ENCODE peak calls at places on chromosomes 13 and 19, in six cellular contexts. D is heart left ventricle, Y is upper lobe of left lung, I is NB4, L is HFFc6, M is GM13977. E is an unnamed sample.
A peak's percentile ranks its signal among the peaks of the same experiment; 100 is the strongest.

GRCh38 chr13:73741742-73742141 is 392.5 kb downstream of the KLF12 start:
- DNase-seq in I (no peak), D (no peak), Y (no peak), M (no peak), L (no peak), E (no peak)

GRCh38 chr13:75181906-75182305 is 300.1 kb downstream of the TBC1D4 start:
- DNase-seq in M (no peak), L (peak; percentile 75), D (no peak), Y (no peak), I (no peak), E (no peak)

GRCh38 chr13:35347679-35348205 is 128.7 kb downstream of the MAB21L1 start:
- DNase-seq in I (no peak), L (no peak), Y (no peak), M (no peak), D (no peak), E (no peak)

GRCh38 chr19:45632468-45633196 is 6.6 kb downstream of the EML2 start:
- DNase-seq in M (no peak), Y (peak; percentile 92), L (peak; percentile 91), D (peak; percentile 77), I (peak; percentile 35), E (no peak)

GRCh38 chr19:47176627-47177090 is 46.0 kb downstream of the SAE1 start:
- DNase-seq in M (no peak), D (no peak), Y (no peak), I (peak; percentile 66), L (peak; percentile 89), E (no peak)

GRCh38 chr19:16458391-16459128 is 13.2 kb downstream of the EPS15L1 start:
- DNase-seq in I (no peak), M (no peak), L (no peak), D (no peak), Y (no peak), E (no peak)

GRCh38 chr13:97762141-97762540 is 191.3 kb upstream of the IPO5 start:
- DNase-seq in I (no peak), L (no peak), Y (no peak), M (no peak), D (no peak), E (no peak)

GRCh38 chr19:44903216-44903601 is 2.4 kb upstream of the APOE start:
- DNase-seq in Y (no peak), I (no peak), D (no peak), L (no peak), M (no peak), E (no peak)

GRCh38 chr13:99459101-99459500 is 42.2 kb upstream of the TM9SF2 start:
- DNase-seq in I (no peak), D (no peak), Y (no peak), L (no peak), M (no peak), E (no peak)
- TF ChIP-seq CTCF in I (no peak), D (no peak), Y (no peak), L (no peak), M (no peak), E (no peak)

DNA sequence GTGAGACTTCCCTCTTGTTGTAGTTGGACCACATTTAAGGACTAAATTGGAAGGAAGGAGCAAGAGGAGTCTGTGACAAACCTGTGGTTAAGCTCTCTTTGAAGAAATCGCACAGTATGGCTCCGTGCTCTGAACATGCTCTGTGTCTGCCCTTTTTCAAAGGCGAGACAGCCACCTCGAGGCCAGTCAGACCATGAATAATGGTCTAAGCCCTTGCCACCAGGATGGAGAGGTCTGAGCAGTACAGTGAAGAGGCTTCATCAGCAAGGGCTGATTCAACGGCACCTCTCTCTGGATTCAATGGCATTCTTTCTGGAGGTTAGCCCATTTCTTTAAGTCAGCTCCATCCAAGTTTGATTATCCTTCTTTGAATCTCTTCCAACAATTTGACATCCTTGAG is 30.9 kb downstream of the FAM216B start:
- DNase-seq in I (no peak), L (peak; percentile 67), D (no peak), Y (no peak), M (no peak), E (no peak)
- TF ChIP-seq CTCF in I (no peak), L (peak; percentile 40), D (no peak), Y (no peak), M (peak; percentile 22), E (no peak)

GRCh38 chr13:89925107-89925506 is 1422.4 kb upstream of the MIR17HG start:
- DNase-seq in Y (no peak), L (no peak), D (no peak), I (peak; percentile 38), M (peak; percentile 14), E (no peak)
- TF ChIP-seq CTCF in Y (no peak), L (no peak), D (peak; percentile 25), I (peak; percentile 32), M (peak; percentile 44), E (peak; percentile 9)

DNA sequence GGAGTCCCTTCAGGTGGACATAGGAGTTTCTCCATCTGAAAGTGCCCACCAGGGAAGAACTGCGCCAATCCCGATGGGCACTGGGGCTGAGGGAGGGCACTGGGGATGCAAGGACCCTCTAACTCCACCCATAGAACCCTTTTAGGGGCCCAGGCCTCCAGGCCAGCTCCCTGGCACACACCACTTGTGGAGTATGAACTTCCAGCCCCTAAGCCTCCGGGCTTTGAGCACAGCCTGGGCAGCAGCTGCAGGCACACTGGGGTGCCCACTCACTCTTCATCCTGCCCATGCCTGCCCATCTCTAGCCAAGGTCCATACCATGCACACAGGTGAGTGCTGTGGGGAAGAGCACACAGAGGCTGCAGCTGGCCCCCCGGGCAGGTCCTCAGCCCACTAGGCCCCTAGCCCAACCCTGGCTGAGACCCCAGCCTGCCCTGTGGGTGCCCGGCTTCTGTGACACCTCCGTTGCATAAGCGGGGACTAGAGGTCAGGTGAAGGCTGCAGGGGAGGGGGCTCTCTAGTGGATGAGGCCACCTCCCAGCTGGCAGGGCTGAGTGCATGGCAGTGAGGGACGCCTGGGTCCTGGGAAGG is 14.6 kb upstream of the SLC7A10 start:
- DNase-seq in L (no peak), I (no peak), Y (no peak), D (no peak), M (no peak), E (no peak)
- TF ChIP-seq CTCF in L (no peak), I (no peak), Y (no peak), D (no peak), M (no peak), E (no peak)

GRCh38 chr13:101115762-101116161 is 300.5 kb downstream of the NALCN start:
- DNase-seq in M (no peak), I (peak; percentile 4), D (no peak), Y (no peak), L (peak; percentile 6), E (no peak)
- TF ChIP-seq CTCF in M (no peak), I (no peak), D (no peak), Y (no peak), L (peak; percentile 59), E (no peak)

GRCh38 chr13:20711301-20712044 is 8.0 kb downstream of the IL17D start:
- DNase-seq in D (no peak), L (no peak), I (peak; percentile 35), Y (no peak), M (peak; percentile 10), E (no peak)
- TF ChIP-seq CTCF in D (no peak), L (peak; percentile 36), I (no peak), Y (no peak), M (no peak), E (no peak)

GRCh38 chr13:94366677-94367076 is 112.8 kb downstream of the DCT start:
- DNase-seq in D (no peak), M (no peak), Y (no peak), L (no peak), I (no peak), E (no peak)

GRCh38 chr13:94362411-94362909 is 117.0 kb downstream of the DCT start:
- DNase-seq in M (peak; percentile 68), L (peak; percentile 76), Y (no peak), I (peak; percentile 83), D (peak; percentile 58), E (peak; percentile 35)
- TF ChIP-seq CTCF in M (peak; percentile 80), L (peak; percentile 96), Y (peak; percentile 76), I (peak; percentile 65), D (peak; percentile 88), E (peak; percentile 80)